ENCODE peak calls at places on chromosomes 12 and 14, in five cellular contexts. One of them, this sample, is unnamed.

GRCh38 chr12:109277899-109278762 is 31.0 kb downstream of the FOXN4 start:
- DNase-seq in left lung: no peak
- DNase-seq in WERI-Rb-1: peak
- DNase-seq in A549: peak
- DNase-seq in heart left ventricle: no peak
- DNase-seq in this sample: no peak

GRCh38 chr12:22684526-22685118 is 59.7 kb downstream of the ETNK1 start:
- DNase-seq in A549: peak
- DNase-seq in left lung: no peak
- DNase-seq in WERI-Rb-1: no peak
- DNase-seq in heart left ventricle: no peak
- DNase-seq in this sample: no peak

GRCh38 chr14:59454131-59454530 is 11.0 kb downstream of the GPR135 start:
- DNase-seq in left lung: no peak
- DNase-seq in WERI-Rb-1: no peak
- DNase-seq in A549: peak
- DNase-seq in heart left ventricle: no peak
- DNase-seq in this sample: no peak

GRCh38 chr12:92208613-92209121 is 63.0 kb upstream of the BTG1 start:
- DNase-seq in left lung: no peak
- DNase-seq in WERI-Rb-1: peak
- DNase-seq in heart left ventricle: no peak
- DNase-seq in A549: peak
- DNase-seq in this sample: no peak

GRCh38 chr14:68632591-68632895 is 160.3 kb downstream of the ZFP36L1 start:
- DNase-seq in heart left ventricle: no peak
- DNase-seq in WERI-Rb-1: no peak
- DNase-seq in A549: no peak
- DNase-seq in left lung: no peak
- DNase-seq in this sample: peak

GRCh38 chr12:120240495-120240833 is 25.1 kb downstream of the PXN start:
- DNase-seq in heart left ventricle: no peak
- DNase-seq in A549: no peak
- DNase-seq in WERI-Rb-1: no peak
- DNase-seq in left lung: no peak
- DNase-seq in this sample: peak

GRCh38 chr12:131852551-131853299 is 24.5 kb downstream of the MMP17 start:
- DNase-seq in A549: peak
- DNase-seq in WERI-Rb-1: peak
- DNase-seq in heart left ventricle: peak
- DNase-seq in left lung: peak
- DNase-seq in this sample: no peak

GRCh38 chr14:76501156-76501555 is 125.2 kb downstream of the ESRRB start:
- DNase-seq in left lung: no peak
- DNase-seq in heart left ventricle: no peak
- DNase-seq in WERI-Rb-1: no peak
- DNase-seq in A549: no peak
- DNase-seq in this sample: no peak

GRCh38 chr12:56838602-56839488 is 75.7 kb downstream of the HSD17B6 start:
- DNase-seq in heart left ventricle: no peak
- DNase-seq in WERI-Rb-1: no peak
- DNase-seq in A549: no peak
- DNase-seq in left lung: no peak
- DNase-seq in this sample: no peak

GRCh38 chr12:84856156-84856900 is 56.3 kb downstream of the SLC6A15 start:
- DNase-seq in A549: no peak
- DNase-seq in WERI-Rb-1: no peak
- DNase-seq in heart left ventricle: no peak
- DNase-seq in left lung: no peak
- DNase-seq in this sample: no peak

GRCh38 chr12:67358686-67359374 is 89.7 kb downstream of the CAND1 start:
- DNase-seq in heart left ventricle: no peak
- DNase-seq in A549: no peak
- DNase-seq in left lung: no peak
- DNase-seq in WERI-Rb-1: no peak
- DNase-seq in this sample: no peak

GRCh38 chr12:131621701-131622421 is 89.0 kb upstream of the SFSWAP start:
- DNase-seq in heart left ventricle: no peak
- DNase-seq in A549: no peak
- DNase-seq in left lung: no peak
- DNase-seq in WERI-Rb-1: no peak
- DNase-seq in this sample: no peak

GRCh38 chr12:99250091-99250490 is 397.5 kb upstream of the GARIN6 start:
- DNase-seq in left lung: no peak
- DNase-seq in WERI-Rb-1: no peak
- DNase-seq in A549: no peak
- DNase-seq in heart left ventricle: no peak
- DNase-seq in this sample: no peak

GRCh38 chr12:45518516-45519235 is 210.8 kb upstream of the ARID2 start:
- DNase-seq in A549: no peak
- DNase-seq in WERI-Rb-1: no peak
- DNase-seq in left lung: no peak
- DNase-seq in heart left ventricle: no peak
- DNase-seq in this sample: no peak

GRCh38 chr12:88578821-88579518 is 1.3 kb downstream of the KITLG start:
- DNase-seq in WERI-Rb-1: no peak
- DNase-seq in left lung: no peak
- DNase-seq in heart left ventricle: no peak
- DNase-seq in A549: peak
- DNase-seq in this sample: no peak

GRCh38 chr14:103260629-103261124 is 73.4 kb upstream of the EIF5 start:
- DNase-seq in heart left ventricle: no peak
- DNase-seq in A549: peak
- DNase-seq in WERI-Rb-1: no peak
- DNase-seq in left lung: no peak
- DNase-seq in this sample: no peak

GRCh38 chr12:52120951-52121847 is 41.7 kb downstream of the SMIM41 start:
- DNase-seq in left lung: no peak
- DNase-seq in heart left ventricle: no peak
- DNase-seq in WERI-Rb-1: no peak
- DNase-seq in A549: no peak
- DNase-seq in this sample: no peak

GRCh38 chr14:68140111-68140741 is 320.6 kb downstream of the RAD51B start:
- DNase-seq in left lung: no peak
- DNase-seq in heart left ventricle: no peak
- DNase-seq in A549: peak
- DNase-seq in WERI-Rb-1: peak
- DNase-seq in this sample: no peak

GRCh38 chr12:25496098-25496587 is 56.9 kb downstream of the LMNTD1 start:
- DNase-seq in heart left ventricle: no peak
- DNase-seq in left lung: no peak
- DNase-seq in A549: no peak
- DNase-seq in WERI-Rb-1: no peak
- DNase-seq in this sample: no peak

DNA sequence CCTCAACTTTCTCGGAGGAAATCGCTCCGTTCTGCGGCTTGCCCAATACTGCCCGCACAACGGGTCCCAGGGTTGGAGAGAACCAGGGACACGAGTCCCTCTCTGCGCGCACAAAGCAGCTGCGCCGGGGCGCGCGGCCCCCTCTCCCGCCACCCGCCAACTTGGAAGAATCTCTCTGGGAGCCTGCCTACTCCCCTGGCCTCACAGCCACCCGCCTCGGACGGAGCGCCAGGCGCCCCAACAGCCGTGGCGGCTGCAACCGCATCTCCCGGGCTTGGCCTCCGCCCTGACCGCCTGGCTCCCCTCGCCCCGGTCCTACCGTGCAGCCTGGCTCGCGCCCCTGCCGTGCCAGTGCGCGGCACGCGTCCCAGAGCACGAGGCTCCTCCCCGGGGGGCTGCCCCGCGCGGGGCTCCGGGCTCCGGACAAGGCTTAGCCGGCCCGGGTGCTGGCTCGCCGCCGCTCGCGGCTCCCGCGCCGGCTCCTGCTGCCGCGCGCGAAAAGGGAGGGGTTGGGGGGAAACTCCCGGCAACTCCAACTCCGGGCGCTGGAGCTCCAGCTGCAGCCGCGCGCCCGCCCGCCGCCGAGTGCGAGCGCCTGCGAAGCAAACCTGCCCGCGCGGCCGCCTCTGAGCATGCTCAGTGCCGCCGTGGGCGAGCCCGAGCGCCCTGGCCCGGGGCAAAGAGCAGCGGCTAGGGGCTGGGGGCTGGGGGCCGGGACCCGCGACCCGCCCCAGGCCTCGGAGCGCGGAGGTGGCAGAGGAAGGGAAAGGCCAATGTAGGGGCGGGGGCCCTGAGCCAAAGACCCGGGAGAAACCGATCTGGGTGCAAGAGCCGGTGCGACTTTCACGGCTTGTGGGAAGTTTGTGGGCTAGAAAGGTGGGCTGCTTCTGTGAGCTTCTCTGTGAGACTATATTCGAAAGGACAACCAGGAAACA is at the start of gene STXBP6:
- DNase-seq in WERI-Rb-1: peak
- DNase-seq in A549: peak
- DNase-seq in left lung: peak
- DNase-seq in heart left ventricle: peak
- DNase-seq in this sample: no peak
- H3K4me3 ChIP-seq in WERI-Rb-1: no peak
- H3K4me3 ChIP-seq in A549: peak
- H3K4me3 ChIP-seq in left lung: peak
- H3K4me3 ChIP-seq in heart left ventricle: peak
- H3K4me3 ChIP-seq in this sample: peak

DNA sequence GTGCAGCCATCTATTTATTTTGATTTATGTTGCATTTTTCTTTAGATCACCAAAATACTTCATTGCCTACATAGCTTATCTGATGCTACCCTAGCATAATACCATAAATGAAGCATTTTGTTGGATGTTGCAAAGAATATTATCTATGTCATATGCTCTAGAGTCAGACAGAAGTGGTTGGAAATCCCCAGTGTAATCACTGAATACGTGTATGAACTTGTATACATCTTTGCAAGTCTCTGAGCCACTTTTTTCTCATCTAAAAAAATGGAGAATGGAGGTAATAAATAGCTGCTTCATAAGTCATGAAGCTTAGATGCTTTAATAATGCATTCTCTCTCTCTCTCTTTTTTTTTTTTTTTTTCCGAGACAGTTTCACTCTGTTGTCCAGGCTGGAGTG is 18.5 kb downstream of the EVL start:
- DNase-seq in heart left ventricle: no peak
- DNase-seq in A549: no peak
- DNase-seq in left lung: no peak
- DNase-seq in WERI-Rb-1: no peak
- DNase-seq in this sample: no peak
- H3K27ac ChIP-seq in heart left ventricle: no peak
- H3K27ac ChIP-seq in A549: no peak
- H3K27ac ChIP-seq in left lung: no peak
- H3K27ac ChIP-seq in WERI-Rb-1: no peak
- H3K27ac ChIP-seq in this sample: no peak

DNA sequence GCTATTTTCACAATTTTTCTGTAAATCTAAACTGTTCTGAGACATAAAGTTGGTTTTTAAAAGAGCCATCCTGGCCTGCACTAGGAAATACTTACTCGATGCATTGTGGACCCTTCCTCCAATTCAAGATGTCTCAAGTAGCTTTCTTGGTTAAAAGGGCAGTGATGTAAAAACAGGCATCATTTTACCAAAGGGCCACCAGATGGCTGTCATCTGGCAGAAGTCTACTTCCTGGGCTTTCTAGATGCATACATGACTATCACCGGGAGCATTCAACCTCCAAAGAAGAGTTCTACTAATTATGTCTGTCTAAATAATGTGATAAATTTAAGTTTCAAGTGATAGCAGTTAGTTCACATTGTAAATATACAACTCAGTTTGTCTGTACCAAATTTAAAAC is 96.8 kb upstream of the FRMD6 start:
- DNase-seq in WERI-Rb-1: no peak
- DNase-seq in A549: peak
- DNase-seq in heart left ventricle: no peak
- DNase-seq in left lung: no peak
- DNase-seq in this sample: no peak
- TF ChIP-seq CTCF in WERI-Rb-1: peak
- TF ChIP-seq CTCF in A549: peak
- TF ChIP-seq CTCF in heart left ventricle: no peak
- TF ChIP-seq CTCF in left lung: no peak
- TF ChIP-seq CTCF in this sample: no peak

DNA sequence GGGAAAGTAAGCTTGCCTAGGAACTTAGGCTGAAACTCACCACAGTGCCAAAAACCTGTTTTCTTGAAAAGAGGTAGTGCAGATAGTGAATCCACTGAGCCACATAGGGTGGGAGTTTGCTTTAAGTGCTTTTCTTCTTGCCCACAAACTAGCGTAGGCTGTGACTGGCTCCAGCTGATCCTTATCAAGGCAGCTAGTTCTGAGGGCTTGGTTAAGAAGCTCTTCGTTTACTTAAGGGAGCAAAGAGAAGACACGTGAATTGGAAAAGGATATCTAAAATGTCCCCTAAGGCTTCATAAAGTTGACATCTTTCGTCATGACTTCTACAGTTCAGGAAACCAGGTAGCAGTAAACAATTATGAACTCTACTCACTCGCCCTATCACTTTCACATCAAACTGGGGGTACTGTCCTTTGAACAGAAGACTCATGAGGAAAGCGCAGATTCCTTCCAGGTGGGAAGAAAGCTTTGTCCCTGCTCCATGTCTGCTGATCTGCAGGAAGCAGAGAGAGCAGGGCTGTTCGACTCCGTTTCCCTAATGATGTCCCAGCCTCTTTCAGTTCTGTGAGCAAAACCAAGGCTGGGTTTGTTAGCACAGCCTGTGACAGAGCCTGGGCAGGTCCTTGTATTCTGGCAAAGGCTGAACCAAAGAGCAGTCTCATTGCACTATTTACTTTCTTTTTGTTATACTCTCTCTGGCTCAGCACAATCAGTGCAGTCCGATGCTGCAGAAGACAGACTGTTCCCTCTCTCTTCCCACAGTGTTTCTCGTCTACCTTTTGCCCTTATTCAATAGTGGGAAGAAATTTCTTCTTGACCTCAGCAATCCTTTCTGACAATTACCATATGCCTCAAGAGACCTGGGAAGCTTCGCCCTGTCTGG is 93.5 kb upstream of the ETV6 start:
- DNase-seq in left lung: no peak
- DNase-seq in WERI-Rb-1: no peak
- DNase-seq in A549: no peak
- DNase-seq in heart left ventricle: no peak
- DNase-seq in this sample: no peak
- H3K4me3 ChIP-seq in left lung: no peak
- H3K4me3 ChIP-seq in WERI-Rb-1: no peak
- H3K4me3 ChIP-seq in A549: no peak
- H3K4me3 ChIP-seq in heart left ventricle: no peak
- H3K4me3 ChIP-seq in this sample: peak

GRCh38 chr12:19970116-19970515 is 398.2 kb upstream of the PDE3A start:
- DNase-seq in left lung: no peak
- DNase-seq in heart left ventricle: no peak
- DNase-seq in A549: no peak
- DNase-seq in WERI-Rb-1: no peak
- DNase-seq in this sample: no peak
- H3K27ac ChIP-seq in left lung: no peak
- H3K27ac ChIP-seq in heart left ventricle: no peak
- H3K27ac ChIP-seq in A549: peak
- H3K27ac ChIP-seq in WERI-Rb-1: no peak
- H3K27ac ChIP-seq in this sample: no peak

GRCh38 chr14:66395300-66395699 is 90.9 kb upstream of the CCDC196 start:
- DNase-seq in WERI-Rb-1: no peak
- DNase-seq in A549: no peak
- DNase-seq in left lung: no peak
- DNase-seq in heart left ventricle: no peak
- DNase-seq in this sample: no peak
- TF ChIP-seq CTCF in WERI-Rb-1: no peak
- TF ChIP-seq CTCF in A549: no peak
- TF ChIP-seq CTCF in left lung: no peak
- TF ChIP-seq CTCF in heart left ventricle: no peak
- TF ChIP-seq CTCF in this sample: no peak

This sample was measured in coronary artery.